ENCODE peak calls at places on chromosomes 6 and 20, in five cellular contexts. S, I, X, Z and F are unnamed samples.

GRCh38 chr20:5000263-5001173 is 792 bp downstream of the SLC23A2 start:
- DNase-seq in S (peak), I (peak), X (peak), Z (peak), F (peak)

GRCh38 chr6:52389626-52390360 is 27.8 kb downstream of the PAQR8 start:
- DNase-seq in S (peak), I (peak), X (peak), Z (peak), F (no peak)

GRCh38 chr6:140988780-140989179 is 1143.9 kb upstream of the GJE1 start:
- DNase-seq in S (no peak), I (no peak), X (no peak), Z (no peak), F (no peak)

GRCh38 chr6:125188037-125188436 is 34.5 kb downstream of the TPD52L1 start:
- DNase-seq in S (no peak), I (peak), X (no peak), Z (peak), F (no peak)

GRCh38 chr20:44963325-44964215 is 2.7 kb upstream of the STK4 start:
- DNase-seq in S (no peak), I (no peak), X (no peak), Z (no peak), F (no peak)

GRCh38 chr20:1310087-1310486 is 18.9 kb downstream of the SDCBP2 start:
- DNase-seq in S (no peak), I (no peak), X (no peak), Z (no peak), F (no peak)

GRCh38 chr6:41291717-41292116 is 5.2 kb upstream of the TREM1 start:
- DNase-seq in S (no peak), I (no peak), X (no peak), Z (no peak), F (no peak)

GRCh38 chr6:71468038-71468437 is 179.4 kb downstream of the OGFRL1 start:
- DNase-seq in S (no peak), I (no peak), X (no peak), Z (no peak), F (no peak)

GRCh38 chr6:36327226-36328009 is 9.3 kb downstream of the BNIP5 start:
- DNase-seq in S (no peak), I (no peak), X (no peak), Z (no peak), F (no peak)

GRCh38 chr20:44832724-44833123 is 22.4 kb upstream of the RIMS4 start:
- DNase-seq in S (no peak), I (peak), X (no peak), Z (peak), F (no peak)

GRCh38 chr6:143805832-143806281 is 37.3 kb upstream of the LTV1 start:
- DNase-seq in S (no peak), I (peak), X (no peak), Z (peak), F (no peak)

GRCh38 chr20:32585519-32586127 is 490 bp upstream of the NOL4L start:
- DNase-seq in S (no peak), I (no peak), X (no peak), Z (no peak), F (no peak)

GRCh38 chr6:45415778-45416518 is 38.2 kb upstream of the SUPT3H start:
- DNase-seq in S (no peak), I (peak), X (no peak), Z (no peak), F (no peak)

GRCh38 chr20:11437611-11438380 is 479.9 kb upstream of the BTBD3 start:
- DNase-seq in S (no peak), I (no peak), X (no peak), Z (no peak), F (no peak)

GRCh38 chr20:20237093-20237959 is 130.6 kb upstream of the INSM1 start:
- DNase-seq in S (no peak), I (peak), X (peak), Z (peak), F (no peak)

GRCh38 chr6:27867051-27867940 is 44.9 kb downstream of the OR2B2 start:
- DNase-seq in S (peak), I (peak), X (peak), Z (peak), F (peak)

GRCh38 chr6:127690092-127690491 is 113.1 kb downstream of the C6orf58 start:
- DNase-seq in S (no peak), I (peak), X (no peak), Z (peak), F (no peak)

GRCh38 chr6:167731731-167732422 is 94.8 kb upstream of the AFDN start:
- DNase-seq in S (no peak), I (no peak), X (no peak), Z (no peak), F (no peak)

GRCh38 chr20:51457281-51457932 is 85.1 kb downstream of the NFATC2 start:
- DNase-seq in S (no peak), I (peak), X (no peak), Z (peak), F (no peak)

GRCh38 chr6:137008204-137008603 is 36.6 kb downstream of the IL20RA start:
- DNase-seq in S (no peak), I (no peak), X (no peak), Z (no peak), F (no peak)

GRCh38 chr20:62487564-62488086 is 11.8 kb upstream of the GATA5 start:
- DNase-seq in S (no peak), I (no peak), X (no peak), Z (no peak), F (no peak)

GRCh38 chr6:161169690-161170089 is 104.2 kb downstream of the AGPAT4 start:
- DNase-seq in S (no peak), I (peak), X (no peak), Z (peak), F (no peak)

GRCh38 chr6:156904176-156904967 is 127.2 kb downstream of the ARID1B start:
- DNase-seq in S (no peak), I (no peak), X (no peak), Z (no peak), F (no peak)